ENCODE peak calls at places on chromosome 19, in five cellular contexts. B is cardiac muscle cell; H is CD8-positive, alpha-beta T cell; P is GM13977; V is fibroblast of lung. O is an unnamed sample.

GRCh38 chr19:44570984-44571684 is 41.7 kb upstream of the CEACAM20 start:
- DNase-seq in V (peak), H (peak), P (peak), B (peak), O (peak)

GRCh38 chr19:35727053-35727955 is 9.5 kb downstream of the KMT2B start:
- DNase-seq in H (no peak), B (no peak), P (peak), V (no peak), O (no peak)

GRCh38 chr19:33248954-33249613 is 23.4 kb upstream of the SLC7A10 start:
- DNase-seq in P (no peak), B (no peak), H (no peak), V (no peak), O (peak)

GRCh38 chr19:43667524-43668405 is 2.2 kb downstream of the PLAUR start:
- DNase-seq in P (no peak), H (no peak), B (peak), V (no peak), O (no peak)

GRCh38 chr19:55253842-55254624 is 4.8 kb downstream of the PPP6R1 start:
- DNase-seq in V (no peak), P (peak), H (peak), B (no peak), O (peak)

GRCh38 chr19:41877916-41878905 is 1.1 kb downstream of the CD79A start:
- DNase-seq in H (no peak), B (no peak), V (no peak), P (peak), O (peak)

GRCh38 chr19:30070970-30071632 is 129.1 kb downstream of the URI1 start:
- DNase-seq in V (no peak), P (no peak), B (no peak), H (no peak), O (peak)

GRCh38 chr19:18452386-18452785 is 14.5 kb upstream of the ISYNA1 start:
- DNase-seq in P (no peak), V (no peak), B (no peak), H (no peak), O (no peak)

GRCh38 chr19:41701401-41702075 is 6.9 kb upstream of the CEACAM5 start:
- DNase-seq in H (no peak), P (no peak), V (no peak), B (no peak), O (no peak)

GRCh38 chr19:7748171-7748570 is 837 bp upstream of the CD209 start:
- DNase-seq in H (no peak), B (no peak), V (no peak), P (no peak), O (no peak)

GRCh38 chr19:7751157-7751783 is 3.9 kb upstream of the CD209 start:
- DNase-seq in P (no peak), B (no peak), H (peak), V (no peak), O (peak)

GRCh38 chr19:7744871-7745270 is 2.5 kb downstream of the CD209 start:
- DNase-seq in P (no peak), V (no peak), H (no peak), B (no peak), O (no peak)

GRCh38 chr19:7746903-7747884 is at the start of gene CD209:
- DNase-seq in H (no peak), P (no peak), B (no peak), V (no peak), O (no peak)

DNA sequence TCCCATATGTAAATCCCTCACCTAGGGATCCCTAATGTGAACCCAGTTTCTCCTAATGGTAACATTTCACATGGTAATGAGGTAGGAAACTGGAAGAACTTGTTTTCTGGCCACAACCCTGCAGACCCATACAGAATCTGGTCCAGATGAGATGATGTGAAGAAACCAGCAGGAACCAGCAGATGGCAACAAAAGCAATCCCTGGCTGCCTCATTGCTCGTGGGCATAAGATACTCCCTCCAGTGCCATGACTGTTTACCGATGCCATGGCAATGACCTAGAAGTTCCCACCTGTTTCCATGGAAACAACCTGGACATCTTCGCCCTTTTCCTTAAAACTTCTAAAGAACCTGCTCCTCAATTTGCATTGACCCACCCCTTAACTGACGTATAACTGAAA is 1.4 kb upstream of the CD209 start:
- DNase-seq in H (no peak), P (no peak), B (peak), V (no peak), O (no peak)
- TF ChIP-seq CTCF in H (no peak), P (no peak), B (no peak), V (no peak), O (peak)

GRCh38 chr19:5665781-5666513 is 14.4 kb downstream of the MICOS13 start:
- DNase-seq in V (peak), B (peak), P (peak), H (no peak), O (no peak)

GRCh38 chr19:5666921-5667610 is 13.2 kb downstream of the MICOS13 start:
- DNase-seq in V (no peak), H (no peak), P (no peak), B (no peak), O (no peak)

GRCh38 chr19:5663904-5664303 is 16.4 kb downstream of the MICOS13 start:
- DNase-seq in P (no peak), B (no peak), H (no peak), V (no peak), O (no peak)

GRCh38 chr19:5664515-5664914 is 15.8 kb downstream of the MICOS13 start:
- DNase-seq in P (no peak), V (no peak), H (no peak), B (no peak), O (no peak)

GRCh38 chr19:5661483-5661882 is 18.8 kb downstream of the MICOS13 start:
- DNase-seq in V (no peak), H (no peak), B (no peak), P (no peak), O (no peak)
- TF ChIP-seq CTCF in V (no peak), H (no peak), B (no peak), P (no peak), O (no peak)

GRCh38 chr19:45591004-45591637 is 6.5 kb upstream of the OPA3 start:
- DNase-seq in P (peak), V (peak), H (peak), B (no peak), O (no peak)
- TF ChIP-seq CTCF in P (peak), V (peak), H (peak), B (peak), O (peak)

DNA sequence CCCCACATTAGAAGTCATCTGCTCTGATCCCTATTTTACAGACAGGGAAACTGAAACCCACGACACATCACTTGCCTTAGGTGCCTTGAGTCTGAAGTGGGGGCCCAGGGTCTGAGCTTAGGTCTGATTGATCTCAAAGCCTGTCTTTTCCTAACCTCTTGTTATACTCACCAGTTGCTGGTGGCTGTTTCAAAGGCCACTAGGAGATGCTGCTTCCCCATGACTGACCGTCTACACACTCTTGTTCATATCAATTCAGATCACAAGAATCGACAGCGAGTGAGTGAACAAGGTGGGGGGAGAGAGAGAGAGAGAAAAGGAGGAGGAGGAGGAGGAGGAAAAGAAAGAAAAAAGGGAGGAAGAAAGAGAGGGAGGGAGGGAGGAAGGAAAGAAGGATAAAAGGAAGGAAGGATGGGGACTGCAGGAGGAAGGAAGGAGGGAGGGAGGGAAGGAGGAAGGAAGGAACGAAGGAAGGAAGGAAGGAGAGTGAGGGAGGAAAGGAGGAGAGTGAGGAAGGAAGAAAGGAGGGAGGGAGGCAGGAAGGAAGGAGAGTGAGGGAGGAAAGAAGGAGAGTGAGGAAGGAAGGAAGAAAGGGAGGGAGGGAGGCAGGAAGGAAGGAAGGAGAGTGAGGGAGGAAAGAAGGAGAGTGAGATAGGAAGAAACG is 3.3 kb downstream of the OR10H1 start:
- DNase-seq in H (peak), P (no peak), V (no peak), B (no peak), O (no peak)
- TF ChIP-seq CTCF in H (peak), P (no peak), V (no peak), B (no peak), O (no peak)

GRCh38 chr19:943551-944170 is 17.8 kb downstream of the ARID3A start:
- DNase-seq in P (no peak), V (no peak), H (no peak), B (no peak), O (no peak)
- TF ChIP-seq CTCF in P (no peak), V (no peak), H (no peak), B (no peak), O (no peak)

GRCh38 chr19:46076031-46076880 is 35.5 kb upstream of the IGFL4 start:
- DNase-seq in V (no peak), P (no peak), B (no peak), H (no peak), O (no peak)
- TF ChIP-seq CTCF in V (no peak), P (no peak), B (no peak), H (no peak), O (no peak)

DNA sequence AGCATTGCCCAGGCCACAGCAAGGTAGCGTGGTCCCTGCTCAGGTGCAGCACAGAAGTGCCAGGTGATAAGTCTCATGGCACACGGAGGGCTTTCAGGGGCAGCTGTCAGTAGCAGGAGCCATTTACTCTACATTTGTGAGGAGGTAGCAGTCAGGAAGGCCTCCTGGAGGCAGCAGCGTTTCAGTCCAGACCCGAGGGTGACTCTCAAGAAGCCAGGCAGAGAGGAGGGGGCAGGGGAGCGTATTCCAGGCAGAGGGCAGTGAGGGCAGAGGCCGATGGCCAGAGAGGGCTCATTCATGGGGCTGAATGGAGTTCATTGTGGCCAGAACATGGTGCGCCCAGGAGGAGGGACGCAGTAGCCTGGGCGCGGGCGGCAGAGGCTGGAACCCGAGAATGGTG is 8.9 kb downstream of the PIAS4 start:
- DNase-seq in B (no peak), V (no peak), P (no peak), H (no peak), O (no peak)
- TF ChIP-seq CTCF in B (no peak), V (no peak), P (no peak), H (no peak), O (no peak)

GRCh38 chr19:53868892-53869804 is 1.5 kb downstream of the MYADM start:
- DNase-seq in B (peak), P (peak), H (peak), V (peak), O (peak)

GRCh38 chr19:53871448-53871847 is 3.8 kb downstream of the MYADM start:
- DNase-seq in V (no peak), P (peak), B (no peak), H (no peak), O (no peak)

GRCh38 chr19:53872762-53873161 is 5.1 kb downstream of the MYADM start:
- DNase-seq in H (no peak), P (peak), V (no peak), B (no peak), O (no peak)

GRCh38 chr19:53868091-53868891 is 608 bp downstream of the MYADM start:
- DNase-seq in B (peak), P (peak), H (peak), V (peak), O (peak)

GRCh38 chr19:53870485-53870844 is 2.8 kb downstream of the MYADM start:
- DNase-seq in B (no peak), V (peak), P (peak), H (peak), O (peak)
- TF ChIP-seq CTCF in B (no peak), V (no peak), P (no peak), H (no peak), O (no peak)